ENCODE peak calls at places on chromosomes 7 and 10, in five cellular contexts. C is HFF-Myc, Y is A549, X is CD14-positive monocyte, F is cardiac muscle cell. G is an unnamed sample.

GRCh38 chr10:126259883-126260282 is 128.4 kb downstream of the ADAM12 start:
- DNase-seq in C (no peak), Y (no peak), X (no peak), F (no peak), G (no peak)

GRCh38 chr10:72808001-72808400 is 85.5 kb upstream of the OIT3 start:
- DNase-seq in C (no peak), Y (no peak), X (no peak), F (no peak), G (no peak)

GRCh38 chr7:55254596-55255500 is 110.3 kb upstream of the LANCL2 start:
- DNase-seq in C (no peak), Y (peak; percentile 89), X (no peak), F (peak; percentile 79), G (no peak)

GRCh38 chr10:132036887-132037675 is 28.7 kb upstream of the JAKMIP3 start:
- DNase-seq in C (no peak), Y (peak; percentile 57), X (peak; percentile 24), F (no peak), G (peak; percentile 69)

GRCh38 chr10:133415752-133416151 is 8.7 kb downstream of the SPRN start:
- DNase-seq in C (no peak), Y (no peak), X (no peak), F (no peak), G (no peak)

GRCh38 chr7:140262242-140262903 is 85.6 kb upstream of the KDM7A start:
- DNase-seq in C (no peak), Y (no peak), X (no peak), F (no peak), G (no peak)

GRCh38 chr10:29345144-29345892 is 56.4 kb downstream of the LYZL1 start:
- DNase-seq in C (no peak), Y (no peak), X (no peak), F (no peak), G (no peak)

GRCh38 chr10:75772153-75772887 is 340.9 kb downstream of the LRMDA start:
- DNase-seq in C (no peak), Y (no peak), X (no peak), F (peak; percentile 12), G (no peak)

GRCh38 chr7:99368750-99369389 is 5.7 kb upstream of the ARPC1B start:
- DNase-seq in C (no peak), Y (no peak), X (no peak), F (no peak), G (no peak)

GRCh38 chr7:158301221-158301620 is 286.4 kb downstream of the PTPRN2 start:
- DNase-seq in C (no peak), Y (no peak), X (no peak), F (no peak), G (no peak)

GRCh38 chr7:21338728-21339164 is 89.1 kb upstream of the SP4 start:
- DNase-seq in C (no peak), Y (no peak), X (no peak), F (no peak), G (no peak)

GRCh38 chr7:102983602-102984001 is 70.8 kb downstream of the LRRC17 start:
- DNase-seq in C (no peak), Y (no peak), X (no peak), F (peak; percentile 61), G (no peak)

GRCh38 chr7:104231054-104232046 is 23.5 kb upstream of the ORC5 start:
- DNase-seq in C (peak; percentile 29), Y (peak; percentile 63), X (no peak), F (peak; percentile 70), G (no peak)

GRCh38 chr7:100689230-100690135 is 4.6 kb downstream of the GIGYF1 start:
- DNase-seq in C (no peak), Y (no peak), X (no peak), F (no peak), G (no peak)

GRCh38 chr7:13017881-13018280 is 330.4 kb downstream of the ARL4A start:
- DNase-seq in C (no peak), Y (no peak), X (no peak), F (no peak), G (no peak)

GRCh38 chr10:89426230-89426868 is 12.0 kb downstream of the IFIT5 start:
- DNase-seq in C (no peak), Y (peak; percentile 56), X (no peak), F (peak; percentile 80), G (no peak)

GRCh38 chr10:94683214-94684054 is at the start of gene CYP2C18:
- DNase-seq in C (no peak), Y (no peak), X (no peak), F (no peak), G (no peak)

GRCh38 chr10:94680544-94680943 is 3.0 kb upstream of the CYP2C18 start:
- DNase-seq in C (no peak), Y (peak; percentile 21), X (no peak), F (no peak), G (no peak)

GRCh38 chr10:94673614-94674321 is 9.8 kb upstream of the CYP2C18 start:
- DNase-seq in C (no peak), Y (no peak), X (no peak), F (no peak), G (no peak)

GRCh38 chr10:94678475-94678874 is 5.1 kb upstream of the CYP2C18 start:
- DNase-seq in C (no peak), Y (no peak), X (no peak), F (no peak), G (no peak)

GRCh38 chr10:94677691-94678090 is 5.8 kb upstream of the CYP2C18 start:
- DNase-seq in C (no peak), Y (peak; percentile 25), X (no peak), F (no peak), G (no peak)
- TF ChIP-seq CTCF in C (no peak), Y (no peak), X (no peak), F (no peak), G (peak; percentile 16)

DNA sequence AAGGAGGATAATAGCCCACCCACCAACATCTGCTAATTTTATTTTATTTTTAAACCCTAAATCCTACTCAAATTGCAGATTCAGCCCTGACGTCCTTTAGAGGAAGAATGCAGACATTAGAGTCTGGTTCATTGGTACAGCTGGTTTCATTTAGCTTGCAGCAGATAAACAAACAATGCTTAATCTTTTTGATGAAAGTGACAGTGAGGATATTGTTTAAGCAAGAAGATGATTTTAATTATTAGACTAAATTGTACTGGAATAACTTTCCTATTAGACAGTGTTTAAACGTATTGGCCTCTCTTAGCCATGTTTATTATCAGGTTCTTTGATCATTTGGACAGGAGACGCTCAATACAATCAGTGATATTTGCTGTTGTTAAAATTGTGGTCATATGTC is 164.8 kb downstream of the CDK14 start:
- DNase-seq in C (no peak), Y (no peak), X (no peak), F (no peak), G (no peak)
- TF ChIP-seq CTCF in C (no peak), Y (no peak), X (no peak), F (no peak), G (no peak)

GRCh38 chr10:865257-865656 is 66.2 kb downstream of the LARP4B start:
- DNase-seq in C (no peak), Y (no peak), X (no peak), F (no peak), G (no peak)
- TF ChIP-seq CTCF in C (peak; percentile 3), Y (no peak), X (no peak), F (no peak), G (no peak)

GRCh38 chr7:1842321-1843221 is 172.5 kb downstream of the ELFN1 start:
- DNase-seq in C (no peak), Y (no peak), X (peak; percentile 41), F (no peak), G (peak; percentile 88)
- TF ChIP-seq CTCF in C (no peak), Y (no peak), X (no peak), F (no peak), G (no peak)

GRCh38 chr7:132998763-132999162 is 83.1 kb downstream of the CHCHD3 start:
- DNase-seq in C (no peak), Y (no peak), X (no peak), F (no peak), G (no peak)
- TF ChIP-seq CTCF in C (no peak), Y (no peak), X (no peak), F (no peak), G (no peak)

DNA sequence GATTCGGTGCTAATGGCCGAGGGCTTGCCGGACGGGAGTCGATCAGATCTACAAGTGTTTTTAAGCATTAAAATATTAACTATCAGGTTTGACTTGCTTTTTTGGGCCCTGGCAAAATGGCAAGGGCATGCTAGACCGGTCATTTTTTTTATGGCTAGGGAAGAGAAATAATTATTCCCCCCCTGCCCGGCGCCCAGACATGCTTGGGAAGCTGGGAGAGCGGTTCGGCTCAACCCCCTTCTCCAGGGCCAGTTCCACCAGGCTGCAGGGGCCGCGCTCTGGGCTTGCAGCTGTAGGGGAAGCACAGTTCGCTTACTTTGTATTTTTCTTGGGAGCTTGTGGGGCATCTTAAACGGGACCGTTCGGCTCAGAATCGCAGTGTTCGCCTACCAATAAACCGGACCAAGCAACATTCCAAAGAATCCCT is 3.0 kb downstream of the TCF7L2 start:
- DNase-seq in C (no peak), Y (no peak), X (no peak), F (peak; percentile 53), G (no peak)
- TF ChIP-seq CTCF in C (no peak), Y (no peak), X (no peak), F (no peak), G (no peak)

DNA sequence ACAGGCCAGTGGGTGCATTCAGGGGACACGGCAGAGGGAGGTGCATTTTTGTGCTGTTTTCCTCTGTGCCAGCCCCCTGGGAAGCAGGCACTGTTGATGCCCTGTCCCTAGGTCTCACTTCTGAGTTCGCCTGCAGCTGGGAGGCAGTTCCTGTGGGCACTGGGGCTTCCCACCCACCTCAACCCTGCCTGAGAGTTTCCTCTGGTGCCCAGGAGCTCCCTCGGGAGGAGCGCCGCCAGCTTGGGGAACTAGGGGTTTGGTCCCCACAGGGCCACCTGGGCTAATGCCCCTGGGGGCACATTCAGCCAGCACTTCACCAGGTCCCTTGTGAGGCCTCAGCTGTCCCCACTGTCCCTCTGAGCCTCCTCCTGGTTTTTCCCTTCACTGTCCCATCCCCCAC is 178.2 kb upstream of the RHEB start:
- DNase-seq in C (no peak), Y (no peak), X (no peak), F (no peak), G (no peak)
- TF ChIP-seq CTCF in C (no peak), Y (no peak), X (no peak), F (no peak), G (no peak)

DNA sequence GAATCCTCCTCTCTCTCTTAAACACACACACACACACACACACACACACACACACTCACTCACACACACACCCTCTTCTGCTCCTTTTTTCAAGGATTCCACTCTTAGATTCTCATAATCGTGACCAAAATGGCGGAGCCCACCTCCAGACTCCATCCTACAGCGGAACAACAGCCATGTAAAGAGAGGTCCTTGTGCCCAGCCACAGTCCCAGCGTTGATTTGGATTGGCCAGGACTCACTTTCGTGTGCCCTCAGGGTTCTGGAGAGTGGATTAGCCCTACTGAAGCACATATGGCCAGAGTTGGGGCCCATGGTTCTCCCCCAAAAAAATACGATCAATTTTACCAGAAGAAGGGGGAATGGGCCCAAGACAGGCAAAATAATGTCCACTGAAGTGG is 90.2 kb upstream of the SMNDC1 start:
- DNase-seq in C (no peak), Y (no peak), X (no peak), F (no peak), G (no peak)
- TF ChIP-seq CTCF in C (no peak), Y (no peak), X (no peak), F (no peak), G (no peak)

DNA sequence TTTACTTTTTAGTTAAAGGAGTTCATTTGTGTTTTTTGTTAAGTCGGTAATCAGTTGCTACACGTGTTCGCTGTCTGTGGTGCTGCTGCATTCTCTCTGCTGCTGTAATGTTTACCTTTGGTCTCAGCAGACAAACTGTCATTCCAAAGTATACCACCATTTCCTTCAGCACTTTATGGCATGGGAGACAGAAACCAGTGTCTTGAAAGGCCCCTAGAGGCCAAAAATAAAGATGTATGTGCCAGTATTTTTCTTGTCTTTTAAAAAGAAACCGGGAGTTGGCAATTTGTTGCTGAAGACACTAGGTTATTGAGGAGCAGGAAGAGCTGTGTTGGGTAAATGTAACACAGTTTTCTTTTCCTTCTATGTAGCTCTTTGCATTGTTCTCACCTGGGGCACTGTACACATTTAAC is 24.1 kb downstream of the ZNF92 start:
- DNase-seq in C (no peak), Y (no peak), X (no peak), F (peak; percentile 12), G (no peak)
- TF ChIP-seq CTCF in C (no peak), Y (no peak), X (no peak), F (no peak), G (peak; percentile 43)